ENCODE peak calls at places on chromosome 14, in eight cellular contexts. W is BJ, O is left ventricle myocardium inferior, Q is astrocyte of the spinal cord, A is RWPE1, E is Peyer's patch, I is AG09319, M is gastrocnemius medialis. H is an unnamed sample.

GRCh38 chr14:95464524-95464923 is 51.9 kb downstream of the SYNE3 start:
- DNase-seq in W (no peak), O (no peak), Q (no peak), A (no peak), E (no peak), I (no peak), M (no peak), H (no peak)

GRCh38 chr14:101102875-101103274 is 199.4 kb upstream of the RTL1 start:
- DNase-seq in W (no peak), O (no peak), Q (no peak), A (no peak), E (peak; percentile 9), I (no peak), M (no peak), H (peak; percentile 18)

GRCh38 chr14:92633274-92633616 is 115.2 kb downstream of the LGMN start:
- DNase-seq in W (no peak), O (no peak), Q (no peak), A (no peak), E (no peak), I (no peak), M (no peak), H (peak; percentile 26)

GRCh38 chr14:91729756-91730155 is 2.1 kb downstream of the CATSPERB start:
- DNase-seq in W (no peak), O (no peak), Q (no peak), A (no peak), E (no peak), I (no peak), M (no peak), H (no peak)

GRCh38 chr14:69943084-69943797 is 64.0 kb downstream of the SMOC1 start:
- DNase-seq in W (no peak), O (no peak), Q (no peak), A (no peak), E (no peak), I (no peak), M (no peak), H (no peak)

GRCh38 chr14:101248056-101248725 is 313.1 kb upstream of the DIO3 start:
- DNase-seq in W (no peak), O (no peak), Q (no peak), A (no peak), E (peak; percentile 14), I (no peak), M (no peak), H (no peak)

GRCh38 chr14:101071493-101071891 is 168.0 kb upstream of the RTL1 start:
- DNase-seq in W (no peak), O (no peak), Q (no peak), A (no peak), E (peak; percentile 32), I (no peak), M (no peak), H (no peak)

GRCh38 chr14:33475623-33476022 is 475.3 kb downstream of the EGLN3 start:
- DNase-seq in W (no peak), O (no peak), Q (peak; percentile 49), A (peak; percentile 23), E (peak; percentile 56), I (no peak), M (no peak), H (no peak)

GRCh38 chr14:65168840-65169239 is 66.5 kb upstream of the MAX start:
- DNase-seq in W (no peak), O (no peak), Q (no peak), A (no peak), E (no peak), I (no peak), M (no peak), H (no peak)

GRCh38 chr14:36663404-36664321 is 2.0 kb downstream of the PAX9 start:
- DNase-seq in W (no peak), O (no peak), Q (no peak), A (peak; percentile 38), E (no peak), I (no peak), M (no peak), H (peak; percentile 18)

GRCh38 chr14:94427016-94427613 is 25.5 kb downstream of the SERPINA11 start:
- DNase-seq in W (no peak), O (no peak), Q (no peak), A (peak; percentile 21), E (no peak), I (no peak), M (no peak), H (no peak)

GRCh38 chr14:96625436-96625945 is 123.3 kb downstream of the PAPOLA start:
- DNase-seq in W (no peak), O (no peak), Q (no peak), A (no peak), E (no peak), I (no peak), M (no peak), H (no peak)

GRCh38 chr14:63760014-63760413 is 32.1 kb upstream of the SGPP1 start:
- DNase-seq in W (no peak), O (no peak), Q (no peak), A (no peak), E (no peak), I (no peak), M (no peak), H (peak; percentile 40)

GRCh38 chr14:60488175-60488574 is 2.3 kb upstream of the C14orf39 start:
- DNase-seq in W (no peak), O (no peak), Q (no peak), A (no peak), E (no peak), I (no peak), M (no peak), H (no peak)
- TF ChIP-seq CTCF in W (no peak), O (no peak), Q (no peak), A (peak; percentile 29), E (no peak), I (no peak), M (no peak), H (no peak)

DNA sequence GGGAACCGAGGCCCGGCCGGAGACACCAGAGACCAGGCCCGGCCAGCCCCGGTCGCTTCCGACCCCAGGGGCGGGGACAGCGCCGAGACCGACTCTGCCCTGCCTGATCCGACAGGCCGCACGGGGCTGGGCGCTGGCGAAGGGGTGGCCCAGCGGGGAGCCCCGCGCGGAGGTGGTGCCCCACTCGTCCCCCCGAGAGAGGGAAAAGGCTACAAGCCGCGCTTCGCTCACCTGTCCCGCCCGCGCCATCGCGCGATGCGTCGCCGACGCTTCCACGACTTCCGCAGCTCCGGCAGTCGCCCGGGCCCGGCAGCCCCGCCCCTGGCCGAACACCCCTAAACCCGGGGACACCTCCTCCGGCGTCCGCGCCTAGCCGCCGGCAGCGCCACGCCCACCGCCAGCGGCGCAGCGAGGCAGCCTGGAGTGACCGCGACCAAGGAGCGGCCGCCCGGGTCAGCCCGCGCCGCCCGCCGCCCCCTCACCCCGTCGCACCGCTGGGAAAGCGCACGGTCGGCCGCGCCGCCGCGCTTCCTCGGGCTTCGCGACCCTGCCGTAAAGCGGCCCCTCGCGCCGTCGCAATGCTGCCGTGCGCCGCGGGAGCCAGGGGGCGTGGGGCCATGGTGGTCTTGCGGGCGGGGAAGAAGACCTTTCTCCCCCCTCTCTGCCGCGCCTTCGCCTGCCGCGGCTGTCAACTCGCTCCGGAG is at the start of the genes BAG5 and COA8:
- DNase-seq in W (no peak), O (peak; percentile 88), Q (peak; percentile 84), A (peak; percentile 87), E (peak; percentile 93), I (no peak), M (peak; percentile 82), H (peak; percentile 98)
- TF ChIP-seq CTCF in W (no peak), O (peak; percentile 21), Q (no peak), A (no peak), E (no peak), I (no peak), M (no peak), H (no peak)

DNA sequence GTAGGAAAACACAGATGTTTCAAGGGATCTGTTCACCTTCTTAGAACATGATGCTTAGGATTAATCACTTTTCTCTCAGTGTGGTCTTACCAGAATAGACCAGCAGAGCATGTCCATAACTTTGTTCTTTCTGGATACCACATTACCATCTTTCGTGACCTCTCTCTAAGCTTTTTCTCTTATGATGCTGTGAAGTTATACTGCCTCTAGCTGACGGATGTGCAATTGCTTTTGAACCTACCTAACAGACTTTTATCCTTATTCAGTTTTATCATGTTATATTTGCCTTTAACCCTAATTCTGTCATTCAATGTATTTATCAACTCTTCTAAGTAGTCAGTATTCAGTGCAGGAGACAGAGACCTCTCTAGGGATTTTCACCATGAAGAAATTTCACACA is 246.7 kb downstream of the DACT1 start:
- DNase-seq in W (no peak), O (no peak), Q (no peak), A (no peak), E (no peak), I (no peak), M (no peak), H (no peak)
- TF ChIP-seq CTCF in W (peak; percentile 8), O (peak; percentile 25), Q (no peak), A (peak; percentile 31), E (peak; percentile 30), I (no peak), M (no peak), H (peak; percentile 14)

GRCh38 chr14:21990116-21990515 is 316.5 kb upstream of the OR4E1 start:
- DNase-seq in W (no peak), O (no peak), Q (no peak), A (peak; percentile 10), E (no peak), I (no peak), M (no peak), H (no peak)

GRCh38 chr14:21985081-21985480 is 311.5 kb upstream of the OR4E1 start:
- DNase-seq in W (no peak), O (no peak), Q (no peak), A (no peak), E (no peak), I (no peak), M (no peak), H (no peak)

GRCh38 chr14:21989090-21989489 is 315.5 kb upstream of the OR4E1 start:
- DNase-seq in W (no peak), O (no peak), Q (no peak), A (no peak), E (no peak), I (no peak), M (no peak), H (no peak)

GRCh38 chr14:21988413-21988812 is 314.8 kb upstream of the OR4E1 start:
- DNase-seq in W (no peak), O (no peak), Q (no peak), A (no peak), E (no peak), I (no peak), M (no peak), H (no peak)

DNA sequence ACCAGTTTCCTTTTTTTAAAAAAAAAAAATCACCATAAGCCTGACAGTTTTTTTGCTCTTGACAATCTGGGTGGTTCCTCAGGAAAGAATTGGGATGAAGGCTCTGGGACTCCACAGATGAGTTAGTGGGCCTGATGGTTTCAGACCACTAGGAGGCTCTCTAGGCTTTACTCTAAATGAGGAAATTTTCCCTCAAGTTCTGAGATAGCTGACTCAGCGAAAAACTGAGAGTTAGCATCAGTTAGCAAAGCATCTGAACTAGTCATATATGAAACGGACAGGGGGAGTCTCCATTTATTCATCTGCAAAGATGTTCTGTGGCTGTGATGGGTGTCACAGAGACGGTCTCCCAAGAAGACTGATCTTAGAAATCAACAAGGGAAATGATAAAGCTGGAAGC is 314.3 kb upstream of the OR4E1 start:
- DNase-seq in W (no peak), O (no peak), Q (peak; percentile 3), A (peak; percentile 20), E (no peak), I (no peak), M (no peak), H (no peak)
- TF ChIP-seq CTCF in W (peak; percentile 32), O (peak; percentile 46), Q (peak; percentile 62), A (no peak), E (no peak), I (peak; percentile 7), M (no peak), H (no peak)